ENCODE peak calls at places on chromosomes 6 and 20, in six cellular contexts. N is endothelial cell, K is WTC11, W is IMR-90, B is D721Med, J is sigmoid colon. P is an unnamed sample.

GRCh38 chr6:39432311-39433025 is 110.0 kb upstream of the KCNK16 start:
- DNase-seq in N (no peak), K (no peak), W (no peak), B (no peak), J (no peak), P (no peak)

GRCh38 chr6:151082079-151082478 is 157.7 kb upstream of the AKAP12 start:
- DNase-seq in N (no peak), K (no peak), W (no peak), B (no peak), J (no peak), P (no peak)

GRCh38 chr20:38338849-38339520 is 7.3 kb upstream of the LBP start:
- DNase-seq in N (peak; percentile 35), K (peak; percentile 71), W (no peak), B (no peak), J (no peak), P (peak; percentile 87)

GRCh38 chr6:90412538-90413369 is 116.1 kb upstream of the BACH2 start:
- DNase-seq in N (no peak), K (no peak), W (no peak), B (no peak), J (no peak), P (no peak)

GRCh38 chr20:24148372-24148771 is 159.8 kb upstream of the GGTLC1 start:
- DNase-seq in N (no peak), K (no peak), W (no peak), B (no peak), J (no peak), P (no peak)

GRCh38 chr6:40714576-40715500 is 127.7 kb upstream of the LRFN2 start:
- DNase-seq in N (no peak), K (no peak), W (no peak), B (no peak), J (no peak), P (no peak)

GRCh38 chr20:21424846-21425245 is 27.5 kb upstream of the NKX2-4 start:
- DNase-seq in N (no peak), K (no peak), W (no peak), B (no peak), J (no peak), P (no peak)

GRCh38 chr6:137882225-137882961 is 15.3 kb downstream of the TNFAIP3 start:
- DNase-seq in N (no peak), K (no peak), W (peak; percentile 49), B (no peak), J (no peak), P (no peak)

GRCh38 chr6:45584127-45584526 is 206.4 kb upstream of the SUPT3H start:
- DNase-seq in N (no peak), K (no peak), W (no peak), B (no peak), J (no peak), P (no peak)

GRCh38 chr6:854405-855073 is 161.6 kb upstream of the EXOC2 start:
- DNase-seq in N (no peak), K (no peak), W (peak; percentile 37), B (no peak), J (no peak), P (no peak)

GRCh38 chr6:11413112-11413687 is 124.3 kb upstream of the TMEM170B start:
- DNase-seq in N (no peak), K (no peak), W (no peak), B (no peak), J (no peak), P (no peak)

GRCh38 chr6:137332637-137333228 is 113.5 kb upstream of the IFNGR1 start:
- DNase-seq in N (no peak), K (no peak), W (no peak), B (no peak), J (no peak), P (no peak)

GRCh38 chr6:144488590-144488989 is 203.5 kb downstream of the UTRN start:
- DNase-seq in N (no peak), K (no peak), W (no peak), B (no peak), J (no peak), P (no peak)

GRCh38 chr20:54002056-54002575 is 68.3 kb downstream of the BCAS1 start:
- DNase-seq in N (no peak), K (no peak), W (no peak), B (no peak), J (no peak), P (no peak)

GRCh38 chr6:133340557-133340956 is 99.4 kb downstream of the EYA4 start:
- DNase-seq in N (no peak), K (no peak), W (peak; percentile 56), B (no peak), J (no peak), P (no peak)

GRCh38 chr20:46324379-46324778 is 16.1 kb upstream of the CDH22 start:
- DNase-seq in N (no peak), K (no peak), W (no peak), B (no peak), J (no peak), P (no peak)

GRCh38 chr6:159075506-159076100 is 30.8 kb upstream of the TAGAP start:
- DNase-seq in N (no peak), K (no peak), W (no peak), B (no peak), J (no peak), P (peak; percentile 17)

GRCh38 chr6:30075094-30075986 is at the start of gene RNF39:
- DNase-seq in N (no peak), K (peak; percentile 83), W (no peak), B (no peak), J (no peak), P (peak; percentile 80)

GRCh38 chr6:76684881-76685280 is 612.4 kb upstream of the IMPG1 start:
- DNase-seq in N (no peak), K (no peak), W (peak; percentile 2), B (no peak), J (no peak), P (peak; percentile 74)

GRCh38 chr6:31697555-31697954 is 5.6 kb downstream of the ABHD16A start:
- DNase-seq in N (no peak), K (no peak), W (peak; percentile 54), B (no peak), J (no peak), P (no peak)

GRCh38 chr6:87071683-87072082 is 23.2 kb downstream of the CGA start:
- DNase-seq in N (no peak), K (no peak), W (no peak), B (no peak), J (no peak), P (no peak)

GRCh38 chr6:43948527-43949450 is 178.5 kb downstream of the MRPL14 start:
- DNase-seq in N (no peak), K (no peak), W (peak; percentile 55), B (no peak), J (peak; percentile 29), P (no peak)

GRCh38 chr20:51417745-51418529 is 124.6 kb downstream of the NFATC2 start:
- DNase-seq in N (no peak), K (no peak), W (no peak), B (no peak), J (no peak), P (peak; percentile 15)

GRCh38 chr6:145814035-145814500 is 527 bp downstream of the FBXO30 start:
- DNase-seq in N (no peak), K (peak; percentile 38), W (no peak), B (no peak), J (peak; percentile 69), P (peak; percentile 53)

GRCh38 chr20:49811825-49812462 is 684 bp upstream of the SLC9A8 start:
- DNase-seq in N (no peak), K (no peak), W (peak; percentile 63), B (no peak), J (no peak), P (no peak)

GRCh38 chr20:36407196-36407733 is 101.1 kb downstream of the DLGAP4 start:
- DNase-seq in N (no peak), K (no peak), W (peak; percentile 24), B (no peak), J (no peak), P (no peak)

GRCh38 chr20:38313676-38314075 is 9.7 kb downstream of the BPI start:
- DNase-seq in N (no peak), K (no peak), W (no peak), B (no peak), J (no peak), P (no peak)

GRCh38 chr6:136728033-136728939 is 64.0 kb downstream of the MAP3K5 start:
- DNase-seq in N (no peak), K (no peak), W (no peak), B (no peak), J (no peak), P (no peak)

GRCh38 chr6:110101885-110102284 is 77.6 kb downstream of the WASF1 start:
- DNase-seq in N (no peak), K (peak; percentile 14), W (no peak), B (no peak), J (no peak), P (peak; percentile 17)

GRCh38 chr20:57224641-57225138 is 41.8 kb downstream of the BMP7 start:
- DNase-seq in N (no peak), K (no peak), W (no peak), B (peak; percentile 97), J (no peak), P (no peak)

GRCh38 chr6:151325075-151326050 is 66.0 kb downstream of the ZBTB2 start:
- DNase-seq in N (peak; percentile 26), K (peak; percentile 58), W (peak; percentile 73), B (no peak), J (peak; percentile 92), P (peak; percentile 75)

GRCh38 chr20:19886666-19887288 is 128.7 kb downstream of the RIN2 start:
- DNase-seq in N (no peak), K (no peak), W (peak; percentile 56), B (no peak), J (no peak), P (peak; percentile 37)
- TF ChIP-seq CTCF in N (no peak), K (no peak), W (peak; percentile 41), B (no peak), J (no peak), P (peak; percentile 39)

GRCh38 chr6:42396720-42397119 is 55.0 kb downstream of the TRERF1 start:
- DNase-seq in N (no peak), K (peak; percentile 49), W (no peak), B (no peak), J (no peak), P (peak; percentile 62)
- TF ChIP-seq CTCF in N (no peak), K (no peak), W (no peak), B (no peak), J (no peak), P (peak; percentile 78)

DNA sequence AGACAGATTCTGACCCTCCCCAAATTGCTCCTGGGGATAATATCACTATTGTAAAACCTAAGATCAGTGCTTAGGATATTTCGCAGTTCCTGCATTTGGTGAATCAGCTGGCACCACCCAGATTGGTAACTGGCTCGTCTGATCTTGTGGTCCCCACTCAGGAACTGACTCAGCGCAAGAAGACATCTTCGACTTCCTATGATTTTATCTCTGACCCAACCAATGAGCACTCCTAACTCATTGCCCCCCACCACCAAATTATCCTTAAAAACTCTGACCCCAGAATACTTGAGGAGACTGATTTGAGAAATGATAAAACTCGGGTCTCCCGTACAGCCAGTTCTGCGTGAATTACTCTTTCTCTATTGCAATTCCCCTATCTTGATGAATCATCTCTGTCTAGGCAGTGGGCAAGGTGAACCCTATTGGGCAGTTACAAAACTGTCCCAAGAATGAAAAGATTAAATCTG is 55.7 kb upstream of the PRND start:
- DNase-seq in N (no peak), K (no peak), W (peak; percentile 49), B (no peak), J (no peak), P (no peak)
- TF ChIP-seq CTCF in N (no peak), K (no peak), W (no peak), B (no peak), J (no peak), P (no peak)

DNA sequence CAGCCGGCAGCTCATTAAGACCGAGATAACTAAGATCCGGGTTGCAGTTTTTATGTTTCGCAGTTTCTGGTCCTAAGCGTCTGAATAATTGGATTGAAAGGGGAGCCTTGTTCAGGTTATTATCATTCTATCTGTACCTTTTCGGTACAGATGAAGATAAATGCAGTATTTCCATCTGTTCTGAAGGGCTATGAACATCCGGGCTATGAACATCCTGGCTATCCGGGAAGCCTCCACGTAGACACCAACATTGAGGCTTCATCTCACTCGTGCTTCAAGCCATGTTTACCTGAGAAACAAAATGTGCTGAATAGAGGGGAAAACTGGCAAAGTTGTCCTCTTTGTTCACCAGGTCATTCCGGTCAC is 399 bp upstream of the REPS1 start:
- DNase-seq in N (no peak), K (no peak), W (peak; percentile 4), B (no peak), J (no peak), P (no peak)
- TF ChIP-seq CTCF in N (peak; percentile 44), K (no peak), W (no peak), B (no peak), J (no peak), P (no peak)

P was measured in GM23338.